ENCODE peak calls at places on chromosome 9, in nine cellular contexts. U is left cardiac atrium, Z is NCI-H1092 treated with DMSO at 0.1 percent for 48 hours, J is astrocyte of the spinal cord, V is transverse colon, X is astrocyte, M is Daoy, K is GM04503, Y is left ventricle myocardium superior. Q is an unnamed sample.

GRCh38 chr9:114266969-114267368 is 55.9 kb upstream of the ORM1 start:
- DNase-seq in U (no peak), Z (no peak), J (peak; percentile 67), V (no peak), X (peak; percentile 81), M (no peak), K (no peak), Y (no peak), Q (no peak)

GRCh38 chr9:14782652-14783051 is 60.1 kb upstream of the CER1 start:
- DNase-seq in U (no peak), Z (no peak), J (no peak), V (no peak), X (no peak), M (no peak), K (no peak), Y (no peak), Q (no peak)

GRCh38 chr9:128244443-128245226 is 31.2 kb downstream of the GOLGA2 start:
- DNase-seq in U (peak; percentile 86), Z (no peak), J (peak; percentile 78), V (peak; percentile 65), X (peak; percentile 61), M (peak; percentile 85), K (peak; percentile 39), Y (peak; percentile 89), Q (peak; percentile 60)

GRCh38 chr9:116749176-116749575 is 62.1 kb downstream of the TRIM32 start:
- DNase-seq in U (no peak), Z (no peak), J (no peak), V (no peak), X (no peak), M (no peak), K (no peak), Y (no peak), Q (no peak)

GRCh38 chr9:136686794-136687711 is at the start of gene AGPAT2:
- DNase-seq in U (peak; percentile 85), Z (peak; percentile 24), J (peak; percentile 29), V (peak; percentile 92), X (peak; percentile 22), M (peak; percentile 82), K (no peak), Y (peak; percentile 91), Q (peak; percentile 78)

GRCh38 chr9:130937146-130938076 is 1.6 kb downstream of the FIBCD1 start:
- DNase-seq in U (no peak), Z (no peak), J (no peak), V (no peak), X (no peak), M (no peak), K (no peak), Y (no peak), Q (no peak)

GRCh38 chr9:99288830-99289229 is 66.7 kb downstream of the SEC61B start:
- DNase-seq in U (no peak), Z (no peak), J (no peak), V (no peak), X (no peak), M (no peak), K (no peak), Y (no peak), Q (no peak)

GRCh38 chr9:95140821-95141220 is 176.7 kb downstream of the FANCC start:
- DNase-seq in U (no peak), Z (no peak), J (no peak), V (no peak), X (no peak), M (no peak), K (no peak), Y (no peak), Q (no peak)

GRCh38 chr9:89309608-89310485 is 1.1 kb upstream of the CKS2 start:
- DNase-seq in U (peak; percentile 36), Z (no peak), J (no peak), V (peak; percentile 45), X (no peak), M (peak; percentile 44), K (no peak), Y (no peak), Q (no peak)

GRCh38 chr9:84226126-84226525 is 114.4 kb downstream of the SLC28A3 start:
- DNase-seq in U (no peak), Z (no peak), J (no peak), V (no peak), X (no peak), M (no peak), K (no peak), Y (no peak), Q (no peak)